ENCODE peak calls at places on chromosomes 5 and 9, in nine cellular contexts. One of them, this sample, is unnamed.

GRCh38 chr5:90418214-90418613 is 8.7 kb upstream of the CETN3 start:
- DNase-seq in PC-3: no peak
- DNase-seq in fibroblast of mammary gland: no peak
- DNase-seq in BE2C: no peak
- DNase-seq in upper lobe of right lung: no peak
- DNase-seq in astrocyte: no peak
- DNase-seq in RWPE1: no peak
- DNase-seq in omental fat pad: no peak
- DNase-seq in heart right ventricle: no peak
- DNase-seq in this sample: no peak

GRCh38 chr9:3238241-3238640 is 287.6 kb downstream of the RFX3 start:
- DNase-seq in PC-3: no peak
- DNase-seq in fibroblast of mammary gland: peak; percentile 22
- DNase-seq in BE2C: no peak
- DNase-seq in upper lobe of right lung: no peak
- DNase-seq in astrocyte: no peak
- DNase-seq in RWPE1: no peak
- DNase-seq in omental fat pad: no peak
- DNase-seq in heart right ventricle: no peak
- DNase-seq in this sample: no peak

GRCh38 chr9:4640027-4640426 is 22.1 kb upstream of the PLPP6 start:
- DNase-seq in PC-3: peak; percentile 27
- DNase-seq in fibroblast of mammary gland: peak; percentile 35
- DNase-seq in BE2C: no peak
- DNase-seq in upper lobe of right lung: no peak
- DNase-seq in astrocyte: peak; percentile 2
- DNase-seq in RWPE1: no peak
- DNase-seq in omental fat pad: no peak
- DNase-seq in heart right ventricle: no peak
- DNase-seq in this sample: peak; percentile 27

GRCh38 chr9:21711504-21711903 is 90.9 kb upstream of the MTAP start:
- DNase-seq in PC-3: no peak
- DNase-seq in fibroblast of mammary gland: peak; percentile 58
- DNase-seq in BE2C: no peak
- DNase-seq in upper lobe of right lung: no peak
- DNase-seq in astrocyte: peak; percentile 66
- DNase-seq in RWPE1: peak; percentile 70
- DNase-seq in omental fat pad: no peak
- DNase-seq in heart right ventricle: no peak
- DNase-seq in this sample: no peak

GRCh38 chr5:107402881-107403280 is 267.9 kb downstream of the EFNA5 start:
- DNase-seq in PC-3: no peak
- DNase-seq in fibroblast of mammary gland: no peak
- DNase-seq in BE2C: peak; percentile 25
- DNase-seq in upper lobe of right lung: no peak
- DNase-seq in astrocyte: no peak
- DNase-seq in RWPE1: no peak
- DNase-seq in omental fat pad: no peak
- DNase-seq in heart right ventricle: no peak
- DNase-seq in this sample: peak; percentile 80

GRCh38 chr5:11619339-11620028 is 284.8 kb downstream of the CTNND2 start:
- DNase-seq in PC-3: peak; percentile 59
- DNase-seq in fibroblast of mammary gland: peak; percentile 8
- DNase-seq in BE2C: no peak
- DNase-seq in upper lobe of right lung: no peak
- DNase-seq in astrocyte: peak; percentile 32
- DNase-seq in RWPE1: peak; percentile 4
- DNase-seq in omental fat pad: no peak
- DNase-seq in heart right ventricle: no peak
- DNase-seq in this sample: no peak

GRCh38 chr9:131609116-131609830 is 64.0 kb downstream of the PRRT1B start:
- DNase-seq in PC-3: no peak
- DNase-seq in fibroblast of mammary gland: peak; percentile 75
- DNase-seq in BE2C: no peak
- DNase-seq in upper lobe of right lung: no peak
- DNase-seq in astrocyte: peak; percentile 78
- DNase-seq in RWPE1: peak; percentile 82
- DNase-seq in omental fat pad: no peak
- DNase-seq in heart right ventricle: peak; percentile 69
- DNase-seq in this sample: no peak

GRCh38 chr5:55645304-55645703 is 66.8 kb downstream of the SLC38A9 start:
- DNase-seq in PC-3: peak; percentile 16
- DNase-seq in fibroblast of mammary gland: peak; percentile 50
- DNase-seq in BE2C: no peak
- DNase-seq in upper lobe of right lung: no peak
- DNase-seq in astrocyte: peak; percentile 48
- DNase-seq in RWPE1: no peak
- DNase-seq in omental fat pad: no peak
- DNase-seq in heart right ventricle: no peak
- DNase-seq in this sample: no peak

GRCh38 chr5:1297243-1297642 is 2.4 kb upstream of the TERT start:
- DNase-seq in PC-3: no peak
- DNase-seq in fibroblast of mammary gland: no peak
- DNase-seq in BE2C: no peak
- DNase-seq in upper lobe of right lung: peak; percentile 22
- DNase-seq in astrocyte: no peak
- DNase-seq in RWPE1: no peak
- DNase-seq in omental fat pad: no peak
- DNase-seq in heart right ventricle: no peak
- DNase-seq in this sample: peak; percentile 67

GRCh38 chr5:146050061-146050460 is 55.3 kb downstream of the PLAC8L1 start:
- DNase-seq in PC-3: no peak
- DNase-seq in fibroblast of mammary gland: no peak
- DNase-seq in BE2C: no peak
- DNase-seq in upper lobe of right lung: no peak
- DNase-seq in astrocyte: no peak
- DNase-seq in RWPE1: no peak
- DNase-seq in omental fat pad: no peak
- DNase-seq in heart right ventricle: no peak
- DNase-seq in this sample: no peak

GRCh38 chr5:146055432-146055831 is 49.9 kb downstream of the PLAC8L1 start:
- DNase-seq in PC-3: no peak
- DNase-seq in fibroblast of mammary gland: no peak
- DNase-seq in BE2C: no peak
- DNase-seq in upper lobe of right lung: no peak
- DNase-seq in astrocyte: no peak
- DNase-seq in RWPE1: no peak
- DNase-seq in omental fat pad: no peak
- DNase-seq in heart right ventricle: no peak
- DNase-seq in this sample: no peak

GRCh38 chr5:146051678-146052077 is 53.7 kb downstream of the PLAC8L1 start:
- DNase-seq in PC-3: no peak
- DNase-seq in fibroblast of mammary gland: peak; percentile 38
- DNase-seq in BE2C: no peak
- DNase-seq in upper lobe of right lung: no peak
- DNase-seq in astrocyte: peak; percentile 80
- DNase-seq in RWPE1: no peak
- DNase-seq in omental fat pad: no peak
- DNase-seq in heart right ventricle: no peak
- DNase-seq in this sample: no peak

GRCh38 chr5:146049704-146050026 is 55.7 kb downstream of the PLAC8L1 start:
- DNase-seq in PC-3: no peak
- DNase-seq in fibroblast of mammary gland: no peak
- DNase-seq in BE2C: no peak
- DNase-seq in upper lobe of right lung: no peak
- DNase-seq in astrocyte: no peak
- DNase-seq in RWPE1: no peak
- DNase-seq in omental fat pad: no peak
- DNase-seq in heart right ventricle: no peak
- DNase-seq in this sample: no peak

GRCh38 chr5:146052780-146053179 is 52.6 kb downstream of the PLAC8L1 start:
- DNase-seq in PC-3: peak; percentile 48
- DNase-seq in fibroblast of mammary gland: no peak
- DNase-seq in BE2C: no peak
- DNase-seq in upper lobe of right lung: no peak
- DNase-seq in astrocyte: no peak
- DNase-seq in RWPE1: peak; percentile 42
- DNase-seq in omental fat pad: no peak
- DNase-seq in heart right ventricle: no peak
- DNase-seq in this sample: no peak
- TF ChIP-seq CTCF in PC-3: peak; percentile 81
- TF ChIP-seq CTCF in fibroblast of mammary gland: peak; percentile 14
- TF ChIP-seq CTCF in BE2C: peak; percentile 38
- TF ChIP-seq CTCF in upper lobe of right lung: peak; percentile 7
- TF ChIP-seq CTCF in astrocyte: peak; percentile 28
- TF ChIP-seq CTCF in RWPE1: no peak
- TF ChIP-seq CTCF in omental fat pad: no peak
- TF ChIP-seq CTCF in heart right ventricle: no peak
- TF ChIP-seq CTCF in this sample: no peak

DNA sequence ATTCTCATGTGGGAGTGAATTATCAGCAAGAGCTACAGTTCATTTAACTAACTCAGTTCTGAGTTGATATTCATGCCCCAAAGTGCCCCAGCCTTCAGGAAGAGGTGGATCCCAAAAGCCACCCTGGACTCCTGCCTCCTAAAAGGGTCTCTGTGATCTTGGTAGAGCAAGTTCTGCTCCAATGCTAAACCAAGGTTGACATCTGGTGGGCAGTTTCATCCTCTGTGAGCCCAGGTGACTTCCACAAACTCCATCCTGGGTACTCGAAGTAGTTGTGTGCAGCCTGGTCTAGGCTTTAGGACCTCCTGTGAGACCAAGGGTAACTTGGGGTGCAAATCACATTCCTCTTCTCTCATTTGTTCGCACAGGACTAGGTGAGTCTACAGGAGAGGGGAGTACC is 816.8 kb downstream of the MTRR start:
- DNase-seq in PC-3: peak; percentile 45
- DNase-seq in fibroblast of mammary gland: no peak
- DNase-seq in BE2C: no peak
- DNase-seq in upper lobe of right lung: no peak
- DNase-seq in astrocyte: no peak
- DNase-seq in RWPE1: no peak
- DNase-seq in omental fat pad: no peak
- DNase-seq in heart right ventricle: no peak
- DNase-seq in this sample: no peak
- TF ChIP-seq CTCF in PC-3: peak; percentile 72
- TF ChIP-seq CTCF in fibroblast of mammary gland: no peak
- TF ChIP-seq CTCF in BE2C: no peak
- TF ChIP-seq CTCF in upper lobe of right lung: no peak
- TF ChIP-seq CTCF in astrocyte: no peak
- TF ChIP-seq CTCF in RWPE1: no peak
- TF ChIP-seq CTCF in omental fat pad: no peak
- TF ChIP-seq CTCF in heart right ventricle: no peak
- TF ChIP-seq CTCF in this sample: no peak

DNA sequence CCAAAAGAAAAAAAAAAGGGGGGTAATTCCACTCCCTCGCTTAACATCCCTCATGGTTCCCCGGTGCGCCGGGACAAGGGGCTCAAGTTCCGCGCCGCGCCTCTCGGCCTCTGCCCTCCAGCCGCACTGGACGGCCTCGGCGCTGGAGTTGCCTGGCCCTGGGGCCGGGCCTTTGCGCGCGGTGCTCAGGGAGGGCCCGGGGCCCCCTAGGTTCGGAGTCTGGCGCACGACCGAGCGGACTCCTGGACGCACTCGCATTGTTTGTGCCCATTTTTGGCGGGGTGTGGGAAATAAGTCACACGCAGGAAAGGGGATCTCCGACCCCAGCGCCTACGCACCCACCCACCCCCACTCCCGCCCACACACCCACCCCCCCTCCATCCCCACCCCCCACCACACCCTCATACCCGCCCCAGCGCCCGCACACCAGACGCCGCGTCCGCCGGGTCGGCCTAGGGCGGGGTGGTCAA is 381 bp downstream of the MED22 start:
- DNase-seq in PC-3: peak; percentile 18
- DNase-seq in fibroblast of mammary gland: no peak
- DNase-seq in BE2C: peak; percentile 49
- DNase-seq in upper lobe of right lung: peak; percentile 76
- DNase-seq in astrocyte: no peak
- DNase-seq in RWPE1: peak; percentile 67
- DNase-seq in omental fat pad: no peak
- DNase-seq in heart right ventricle: no peak
- DNase-seq in this sample: peak; percentile 45
- TF ChIP-seq CTCF in PC-3: no peak
- TF ChIP-seq CTCF in fibroblast of mammary gland: no peak
- TF ChIP-seq CTCF in BE2C: no peak
- TF ChIP-seq CTCF in upper lobe of right lung: no peak
- TF ChIP-seq CTCF in astrocyte: no peak
- TF ChIP-seq CTCF in RWPE1: no peak
- TF ChIP-seq CTCF in omental fat pad: no peak
- TF ChIP-seq CTCF in heart right ventricle: no peak
- TF ChIP-seq CTCF in this sample: no peak

GRCh38 chr9:90874194-90874593 is 72.6 kb downstream of the SYK start:
- DNase-seq in PC-3: no peak
- DNase-seq in fibroblast of mammary gland: no peak
- DNase-seq in BE2C: no peak
- DNase-seq in upper lobe of right lung: no peak
- DNase-seq in astrocyte: no peak
- DNase-seq in RWPE1: no peak
- DNase-seq in omental fat pad: no peak
- DNase-seq in heart right ventricle: no peak
- DNase-seq in this sample: no peak

GRCh38 chr9:90870646-90871326 is 69.2 kb downstream of the SYK start:
- DNase-seq in PC-3: peak; percentile 59
- DNase-seq in fibroblast of mammary gland: peak; percentile 56
- DNase-seq in BE2C: peak; percentile 37
- DNase-seq in upper lobe of right lung: no peak
- DNase-seq in astrocyte: peak; percentile 9
- DNase-seq in RWPE1: peak; percentile 56
- DNase-seq in omental fat pad: no peak
- DNase-seq in heart right ventricle: no peak
- DNase-seq in this sample: no peak

GRCh38 chr9:90873422-90873821 is 71.8 kb downstream of the SYK start:
- DNase-seq in PC-3: no peak
- DNase-seq in fibroblast of mammary gland: no peak
- DNase-seq in BE2C: no peak
- DNase-seq in upper lobe of right lung: no peak
- DNase-seq in astrocyte: no peak
- DNase-seq in RWPE1: no peak
- DNase-seq in omental fat pad: no peak
- DNase-seq in heart right ventricle: no peak
- DNase-seq in this sample: no peak

GRCh38 chr9:90872835-90873294 is 71.2 kb downstream of the SYK start:
- DNase-seq in PC-3: no peak
- DNase-seq in fibroblast of mammary gland: peak; percentile 25
- DNase-seq in BE2C: no peak
- DNase-seq in upper lobe of right lung: no peak
- DNase-seq in astrocyte: no peak
- DNase-seq in RWPE1: no peak
- DNase-seq in omental fat pad: no peak
- DNase-seq in heart right ventricle: no peak
- DNase-seq in this sample: no peak

DNA sequence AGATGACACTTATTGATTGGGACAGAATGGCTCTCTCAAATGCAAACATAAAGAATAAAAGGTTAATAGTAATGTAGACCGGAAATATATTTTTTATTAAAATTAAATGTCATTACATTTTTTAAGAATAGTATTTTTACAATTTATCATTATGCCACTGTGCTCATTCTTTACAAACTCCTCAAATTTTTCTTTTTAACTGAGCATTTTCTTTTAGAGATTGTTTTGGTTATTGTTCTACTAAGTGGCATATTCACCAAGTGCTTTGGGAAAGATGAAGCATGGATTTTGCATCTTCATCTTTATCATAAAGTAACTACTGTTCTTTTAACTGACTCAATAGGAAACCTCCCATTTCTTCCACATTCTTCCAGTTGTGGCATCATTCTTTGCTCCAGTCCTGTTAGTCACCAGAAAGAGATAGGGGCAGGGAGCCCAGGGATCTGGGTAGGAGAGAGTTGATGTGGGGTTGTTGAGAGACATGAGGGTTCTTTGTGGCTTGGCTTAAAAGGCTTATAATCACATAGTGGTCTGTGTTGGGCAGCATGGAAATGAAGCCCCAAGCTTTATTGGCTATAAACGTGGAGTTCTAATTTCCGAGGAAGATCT is 69.8 kb downstream of the SYK start:
- DNase-seq in PC-3: no peak
- DNase-seq in fibroblast of mammary gland: peak; percentile 2
- DNase-seq in BE2C: no peak
- DNase-seq in upper lobe of right lung: no peak
- DNase-seq in astrocyte: no peak
- DNase-seq in RWPE1: no peak
- DNase-seq in omental fat pad: no peak
- DNase-seq in heart right ventricle: no peak
- DNase-seq in this sample: no peak
- TF ChIP-seq CTCF in PC-3: no peak
- TF ChIP-seq CTCF in fibroblast of mammary gland: no peak
- TF ChIP-seq CTCF in BE2C: no peak
- TF ChIP-seq CTCF in upper lobe of right lung: no peak
- TF ChIP-seq CTCF in astrocyte: no peak
- TF ChIP-seq CTCF in RWPE1: no peak
- TF ChIP-seq CTCF in omental fat pad: no peak
- TF ChIP-seq CTCF in heart right ventricle: no peak
- TF ChIP-seq CTCF in this sample: peak; percentile 35